ENCODE peak calls at places on chromosomes 12 and 14, in five cellular contexts. O is H1, W is mesendoderm, G is IMR-90, L is neuronal stem cell. P is an unnamed sample.

GRCh38 chr14:54048736-54049135 is 92.1 kb upstream of the BMP4 start:
- DNase-seq in O (no peak), W (no peak), G (no peak), L (no peak), P (no peak)

GRCh38 chr12:46388427-46388992 is 15.9 kb upstream of the SLC38A2 start:
- DNase-seq in O (no peak), W (no peak), G (peak; percentile 71), L (no peak), P (no peak)

GRCh38 chr12:70265132-70265531 is 21.9 kb downstream of the CNOT2 start:
- DNase-seq in O (no peak), W (no peak), G (no peak), L (no peak), P (no peak)

GRCh38 chr14:57526942-57527341 is 33.3 kb upstream of the CCDC198 start:
- DNase-seq in O (peak; percentile 34), W (peak; percentile 69), G (no peak), L (no peak), P (no peak)

GRCh38 chr12:78340406-78340805 is 509.7 kb downstream of the NAV3 start:
- DNase-seq in O (no peak), W (no peak), G (no peak), L (no peak), P (no peak)

GRCh38 chr14:75969891-75970290 is 11.9 kb downstream of the TGFB3 start:
- DNase-seq in O (no peak), W (no peak), G (no peak), L (no peak), P (no peak)

GRCh38 chr12:613996-614726 is 49.1 kb downstream of the NINJ2 start:
- DNase-seq in O (no peak), W (peak; percentile 69), G (no peak), L (no peak), P (peak; percentile 9)

GRCh38 chr12:1807489-1807888 is 12.9 kb upstream of the LRTM2 start:
- DNase-seq in O (no peak), W (no peak), G (no peak), L (no peak), P (no peak)

GRCh38 chr12:21483531-21483930 is 17.9 kb downstream of the RECQL start:
- DNase-seq in O (no peak), W (no peak), G (no peak), L (no peak), P (no peak)

GRCh38 chr12:18428416-18428815 is 167.1 kb downstream of the PIK3C2G start:
- DNase-seq in O (no peak), W (peak; percentile 37), G (no peak), L (no peak), P (no peak)

GRCh38 chr12:2794261-2794735 is 472 bp upstream of the FKBP4 start:
- DNase-seq in O (no peak), W (peak; percentile 87), G (no peak), L (peak; percentile 42), P (no peak)

GRCh38 chr12:6285532-6286306 is 24.8 kb upstream of the PLEKHG6 start:
- DNase-seq in O (no peak), W (no peak), G (peak; percentile 89), L (no peak), P (peak; percentile 17)

GRCh38 chr12:8841778-8842177 is 19.4 kb downstream of the A2ML1 start:
- DNase-seq in O (no peak), W (no peak), G (no peak), L (no peak), P (no peak)

GRCh38 chr12:131825146-131825892 is 2.9 kb upstream of the MMP17 start:
- DNase-seq in O (no peak), W (no peak), G (no peak), L (no peak), P (no peak)

GRCh38 chr12:2796187-2796663 is 1.5 kb downstream of the FKBP4 start:
- DNase-seq in O (no peak), W (peak; percentile 55), G (no peak), L (no peak), P (peak; percentile 18)

DNA sequence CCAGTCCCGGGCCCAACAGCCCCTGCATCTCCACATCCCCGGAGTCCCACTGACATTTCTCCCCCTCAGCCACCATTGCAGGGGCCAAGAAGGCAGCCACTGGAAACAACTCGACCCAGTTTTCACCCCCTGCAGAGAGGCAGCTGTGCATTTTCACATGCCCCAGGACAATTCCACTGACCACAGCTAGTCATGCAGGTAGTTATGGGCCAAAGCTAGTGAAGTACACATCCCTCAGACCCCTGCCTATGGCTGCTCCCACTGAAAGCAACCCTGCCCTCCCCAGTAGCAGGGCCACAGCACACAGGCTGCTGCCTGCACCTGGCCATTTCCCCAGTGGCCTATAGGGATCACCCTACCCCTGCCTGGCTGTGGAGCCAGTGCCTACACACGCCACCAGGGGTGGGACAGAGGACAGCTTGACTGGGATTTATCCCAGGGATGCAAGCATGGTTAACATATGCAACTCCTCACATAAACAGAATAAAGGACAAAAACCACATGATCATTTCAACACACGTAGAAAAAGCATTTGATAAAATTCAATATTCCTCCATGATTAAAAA is 154.0 kb downstream of the NDUFA12 start:
- DNase-seq in O (no peak), W (peak; percentile 37), G (no peak), L (no peak), P (no peak)
- H3K23ac ChIP-seq in O (no peak overlapping the region), W (no peak overlapping the region), G (no peak overlapping the region), L (no peak overlapping the region), P (no peak overlapping the region)

GRCh38 chr14:68260121-68260520 is 440.5 kb downstream of the RAD51B start:
- DNase-seq in O (no peak), W (peak; percentile 70), G (no peak), L (no peak), P (no peak)

GRCh38 chr14:68262567-68262966 is 443.0 kb downstream of the RAD51B start:
- DNase-seq in O (no peak), W (no peak), G (no peak), L (no peak), P (no peak)

GRCh38 chr14:68266998-68267397 is 447.4 kb downstream of the RAD51B start:
- DNase-seq in O (no peak), W (no peak), G (no peak), L (no peak), P (no peak)

GRCh38 chr14:68261092-68261842 is 441.7 kb downstream of the RAD51B start:
- DNase-seq in O (peak; percentile 31), W (peak; percentile 71), G (no peak), L (peak; percentile 53), P (no peak)

GRCh38 chr14:68263563-68264350 is 444.2 kb downstream of the RAD51B start:
- DNase-seq in O (no peak), W (no peak), G (peak; percentile 53), L (no peak), P (peak; percentile 29)
- H2BK15ac ChIP-seq in O (no peak overlapping the region), W (peak overlapping the region; percentile 76), G (no peak overlapping the region), L (no peak overlapping the region), P (no peak overlapping the region)

DNA sequence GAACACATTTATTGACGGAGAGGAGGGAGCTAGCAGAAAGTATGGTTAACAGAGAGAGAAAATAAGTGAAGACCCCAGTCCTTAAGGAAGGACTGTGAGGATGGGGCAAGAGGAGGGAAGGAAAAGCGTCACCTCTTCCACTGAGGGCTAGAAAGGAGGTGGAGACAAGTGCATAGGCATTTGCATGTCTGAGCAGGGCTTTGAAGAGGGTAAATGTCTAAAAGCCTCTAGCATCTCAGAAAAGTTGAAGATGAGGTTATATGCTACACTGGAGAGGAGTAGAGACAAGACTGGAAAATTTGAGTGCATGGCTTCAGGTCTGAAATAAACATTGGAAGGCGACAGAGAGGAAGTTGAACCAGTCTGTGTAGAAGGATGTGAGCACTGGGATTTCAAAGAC is 98.5 kb upstream of the IFNG-AS1 start:
- DNase-seq in O (no peak), W (no peak), G (no peak), L (no peak), P (no peak)
- H3K23ac ChIP-seq in O (no peak overlapping the region), W (no peak overlapping the region), G (no peak overlapping the region), L (no peak overlapping the region), P (no peak overlapping the region)

GRCh38 chr14:77063581-77064289 is 34.3 kb upstream of the CIPC start:
- DNase-seq in O (no peak), W (no peak), G (peak; percentile 83), L (no peak), P (no peak)

GRCh38 chr14:77067632-77068514 is 30.2 kb upstream of the CIPC start:
- DNase-seq in O (peak; percentile 62), W (peak; percentile 82), G (peak; percentile 57), L (peak; percentile 46), P (peak; percentile 69)

GRCh38 chr14:77066555-77067172 is 31.4 kb upstream of the CIPC start:
- DNase-seq in O (no peak), W (no peak), G (no peak), L (no peak), P (no peak)

GRCh38 chr14:77064535-77065178 is 33.4 kb upstream of the CIPC start:
- DNase-seq in O (no peak), W (no peak), G (no peak), L (no peak), P (no peak)

GRCh38 chr14:77065851-77066554 is 32.1 kb upstream of the CIPC start:
- DNase-seq in O (no peak), W (no peak), G (no peak), L (no peak), P (no peak)
- H2BK15ac ChIP-seq in O (no peak overlapping the region), W (no peak overlapping the region), G (no peak overlapping the region), L (no peak overlapping the region), P (no peak overlapping the region)